ENCODE peak calls at places on chromosomes 3 and 15, in nine cellular contexts. X is cardiac muscle cell; S is breast epithelium; B is mammary epithelial cell; A is activated T-helper 1 cell treated with anti-CD3 and anti-CD28 coated beads, Interleukin-12 subunit alpha, Interleukin-12 subunit beta, Interleukin-2, Interleukin-4 antibody, amounts not matched to agents 30 ng/mL and 10 ng/mL and 1 ng/mL, durations not matched to agents 14 hours and 24 hours and 36 hours; O is SJSA1; M is left colon; D is NCI-H1105; F is type B pancreatic cell. Y is an unnamed sample.

GRCh38 chr3:129934234-129935123 is 40.0 kb upstream of the TRH start:
- DNase-seq in D (peak; percentile 49), M (no peak), S (no peak), F (no peak), X (peak; percentile 46), B (no peak), A (peak; percentile 5), O (no peak), Y (no peak)

GRCh38 chr3:109081746-109082510 is 36.0 kb downstream of the MORC1 start:
- DNase-seq in M (peak; percentile 25), D (peak; percentile 32), S (no peak), B (peak; percentile 75), F (no peak), A (no peak), O (no peak), X (peak; percentile 66), Y (no peak)

GRCh38 chr15:53869044-53869805 is 109.0 kb upstream of the UNC13C start:
- DNase-seq in B (no peak), X (no peak), D (no peak), A (no peak), F (no peak), S (no peak), O (no peak), M (no peak), Y (no peak)

GRCh38 chr15:68582864-68583263 is 4.1 kb downstream of the CORO2B start:
- DNase-seq in D (no peak), X (no peak), A (no peak), O (no peak), M (no peak), F (no peak), B (no peak), S (no peak), Y (no peak)

GRCh38 chr3:46464326-46465195 is at the start of gene LTF:
- DNase-seq in B (no peak), X (no peak), D (no peak), F (no peak), A (no peak), O (no peak), M (no peak), S (no peak), Y (no peak)

GRCh38 chr3:161567962-161568361 is 71.4 kb downstream of the OTOL1 start:
- DNase-seq in D (no peak), A (no peak), O (no peak), F (no peak), S (no peak), M (no peak), B (no peak), X (no peak), Y (no peak)

GRCh38 chr3:156175570-156175969 is 55.2 kb downstream of the KCNAB1 start:
- DNase-seq in B (no peak), X (no peak), M (no peak), D (no peak), O (no peak), S (no peak), A (no peak), F (no peak), Y (no peak)

GRCh38 chr3:104960579-104960978 is 406.1 kb upstream of the ALCAM start:
- DNase-seq in S (no peak), M (no peak), X (no peak), D (no peak), A (no peak), B (no peak), O (no peak), F (no peak), Y (no peak)